ENCODE peak calls at places on chromosomes 4 and X, in four cellular contexts. One of them, this sample, is unnamed.

GRCh38 chrX:143429021-143429570 is 88.2 kb downstream of the SPANXN3 start:
- DNase-seq in HCT116: no peak
- DNase-seq in K562: no peak
- DNase-seq in GM12878: no peak
- DNase-seq in this sample: no peak

GRCh38 chrX:53483838-53484420 is 49.8 kb upstream of the HSD17B10 start:
- DNase-seq in HCT116: no peak
- DNase-seq in K562: no peak
- DNase-seq in GM12878: no peak
- DNase-seq in this sample: no peak

GRCh38 chr4:110196206-110196870 is 2.1 kb downstream of the ELOVL6 start:
- DNase-seq in HCT116: no peak
- DNase-seq in K562: peak; percentile 76
- DNase-seq in GM12878: no peak
- DNase-seq in this sample: peak; percentile 84

GRCh38 chrX:54223581-54223980 is 40.5 kb upstream of the FAM120C start:
- DNase-seq in HCT116: no peak
- DNase-seq in K562: no peak
- DNase-seq in GM12878: no peak
- DNase-seq in this sample: no peak

GRCh38 chr4:181566490-181566889 is 676.7 kb upstream of the TENM3 start:
- DNase-seq in HCT116: no peak
- DNase-seq in K562: no peak
- DNase-seq in GM12878: no peak
- DNase-seq in this sample: no peak

GRCh38 chr4:88022289-88022688 is 14.9 kb downstream of the PKD2 start:
- DNase-seq in HCT116: no peak
- DNase-seq in K562: no peak
- DNase-seq in GM12878: no peak
- DNase-seq in this sample: no peak

GRCh38 chr4:82864336-82865001 is 26.5 kb downstream of the SEC31A start:
- DNase-seq in HCT116: no peak
- DNase-seq in K562: no peak
- DNase-seq in GM12878: no peak
- DNase-seq in this sample: no peak

GRCh38 chr4:78040431-78040830 is 16.7 kb upstream of the FRAS1 start:
- DNase-seq in HCT116: no peak
- DNase-seq in K562: no peak
- DNase-seq in GM12878: no peak
- DNase-seq in this sample: no peak

GRCh38 chrX:47540754-47541538 is 20.1 kb upstream of the ARAF start:
- DNase-seq in HCT116: peak; percentile 78
- DNase-seq in K562: peak; percentile 67
- DNase-seq in GM12878: no peak
- DNase-seq in this sample: peak; percentile 49
- TF ChIP-seq EGR1 in HCT116: peak; percentile 52
- TF ChIP-seq EGR1 in K562: peak; percentile 71
- TF ChIP-seq EGR1 in GM12878: no peak
- TF ChIP-seq EGR1 in this sample: no peak

GRCh38 chrX:136251042-136251991 is at the start of gene MAP7D3:
- DNase-seq in HCT116: peak; percentile 16
- DNase-seq in K562: peak; percentile 83
- DNase-seq in GM12878: no peak
- DNase-seq in this sample: peak; percentile 27
- TF ChIP-seq EGR1 in HCT116: peak; percentile 31
- TF ChIP-seq EGR1 in K562: peak; percentile 59
- TF ChIP-seq EGR1 in GM12878: peak; percentile 19
- TF ChIP-seq EGR1 in this sample: no peak

GRCh38 chr4:145938618-145939177 is at the start of gene ZNF827:
- DNase-seq in HCT116: peak; percentile 64
- DNase-seq in K562: no peak
- DNase-seq in GM12878: peak; percentile 49
- DNase-seq in this sample: peak; percentile 65
- TF ChIP-seq EGR1 in HCT116: peak; percentile 74
- TF ChIP-seq EGR1 in K562: no peak
- TF ChIP-seq EGR1 in GM12878: peak; percentile 65
- TF ChIP-seq EGR1 in this sample: peak; percentile 47

GRCh38 chr4:140286503-140286902 is 86.9 kb upstream of the SCOC start:
- DNase-seq in HCT116: no peak
- DNase-seq in K562: no peak
- DNase-seq in GM12878: no peak
- DNase-seq in this sample: no peak
- TF ChIP-seq EGR1 in HCT116: no peak
- TF ChIP-seq EGR1 in K562: no peak
- TF ChIP-seq EGR1 in GM12878: no peak
- TF ChIP-seq EGR1 in this sample: no peak

GRCh38 chrX:108704839-108705238 is 31.5 kb downstream of the IRS4 start:
- DNase-seq in HCT116: no peak
- DNase-seq in K562: no peak
- DNase-seq in GM12878: no peak
- DNase-seq in this sample: no peak

GRCh38 chrX:108701633-108702032 is 34.7 kb downstream of the IRS4 start:
- DNase-seq in HCT116: no peak
- DNase-seq in K562: no peak
- DNase-seq in GM12878: no peak
- DNase-seq in this sample: no peak

GRCh38 chrX:108696690-108697089 is 39.7 kb downstream of the IRS4 start:
- DNase-seq in HCT116: no peak
- DNase-seq in K562: no peak
- DNase-seq in GM12878: no peak
- DNase-seq in this sample: no peak

GRCh38 chrX:108699368-108699767 is 37.0 kb downstream of the IRS4 start:
- DNase-seq in HCT116: peak; percentile 16
- DNase-seq in K562: peak; percentile 5
- DNase-seq in GM12878: peak; percentile 7
- DNase-seq in this sample: no peak
- TF ChIP-seq EGR1 in HCT116: no peak
- TF ChIP-seq EGR1 in K562: no peak
- TF ChIP-seq EGR1 in GM12878: no peak
- TF ChIP-seq EGR1 in this sample: no peak

DNA sequence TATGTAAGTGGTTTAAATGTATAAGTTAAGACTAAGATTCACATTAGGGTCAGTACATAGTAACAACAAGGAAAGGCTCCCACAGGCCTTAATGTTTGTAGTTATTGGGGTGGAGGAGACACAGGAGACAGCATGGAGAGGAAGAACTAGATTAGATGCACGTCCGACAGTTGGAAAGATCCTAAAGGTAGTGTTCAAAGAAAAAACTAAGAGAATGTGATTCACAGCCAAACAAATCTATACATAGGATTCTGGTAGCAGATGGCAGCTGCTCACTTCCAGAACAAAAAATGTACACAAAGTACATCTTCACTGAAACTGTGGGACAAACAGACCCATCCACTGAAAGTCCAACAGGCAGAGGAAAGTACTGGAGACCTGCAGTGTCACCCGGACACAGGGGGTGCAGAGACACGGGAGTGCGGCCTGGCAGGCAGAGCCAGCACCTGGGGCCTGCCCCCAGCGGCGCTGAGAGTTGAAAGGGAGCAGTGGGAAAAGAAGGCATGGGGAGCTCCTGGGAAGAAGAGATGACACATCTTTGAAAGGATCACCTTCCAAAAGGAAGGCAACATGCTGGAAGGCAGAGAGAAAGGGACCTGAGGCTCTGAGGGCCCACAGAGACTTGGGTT is 40.0 kb downstream of the NELFA start:
- DNase-seq in HCT116: no peak
- DNase-seq in K562: no peak
- DNase-seq in GM12878: no peak
- DNase-seq in this sample: no peak
- TF ChIP-seq EGR1 in HCT116: no peak
- TF ChIP-seq EGR1 in K562: no peak
- TF ChIP-seq EGR1 in GM12878: no peak
- TF ChIP-seq EGR1 in this sample: no peak

DNA sequence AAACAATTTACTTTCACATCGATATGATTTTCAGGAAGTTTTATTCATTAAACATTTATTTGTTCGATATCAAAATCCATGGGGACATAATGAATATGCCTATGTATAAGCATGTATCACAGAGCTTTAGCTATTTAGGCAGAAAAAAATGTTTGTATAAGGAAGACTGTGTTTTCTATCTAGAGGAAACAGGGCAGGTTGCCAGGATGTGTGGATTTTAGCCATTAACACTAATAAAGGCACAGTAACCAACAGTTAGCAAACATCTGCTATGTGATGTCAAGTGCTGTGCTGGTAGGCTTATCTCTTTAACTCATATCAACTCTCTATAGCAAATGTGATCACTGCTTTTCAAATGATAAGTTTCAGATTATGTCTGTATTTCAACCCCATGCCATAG is 708.9 kb upstream of the HS3ST1 start:
- DNase-seq in HCT116: no peak
- DNase-seq in K562: no peak
- DNase-seq in GM12878: no peak
- DNase-seq in this sample: no peak
- TF ChIP-seq EGR1 in HCT116: no peak
- TF ChIP-seq EGR1 in K562: no peak
- TF ChIP-seq EGR1 in GM12878: no peak
- TF ChIP-seq EGR1 in this sample: no peak

GRCh38 chrX:131951166-131951565 is 71.9 kb upstream of the STK26 start:
- DNase-seq in HCT116: no peak
- DNase-seq in K562: no peak
- DNase-seq in GM12878: no peak
- DNase-seq in this sample: no peak

GRCh38 chrX:131942045-131942444 is 81.1 kb upstream of the STK26 start:
- DNase-seq in HCT116: no peak
- DNase-seq in K562: no peak
- DNase-seq in GM12878: no peak
- DNase-seq in this sample: no peak

DNA sequence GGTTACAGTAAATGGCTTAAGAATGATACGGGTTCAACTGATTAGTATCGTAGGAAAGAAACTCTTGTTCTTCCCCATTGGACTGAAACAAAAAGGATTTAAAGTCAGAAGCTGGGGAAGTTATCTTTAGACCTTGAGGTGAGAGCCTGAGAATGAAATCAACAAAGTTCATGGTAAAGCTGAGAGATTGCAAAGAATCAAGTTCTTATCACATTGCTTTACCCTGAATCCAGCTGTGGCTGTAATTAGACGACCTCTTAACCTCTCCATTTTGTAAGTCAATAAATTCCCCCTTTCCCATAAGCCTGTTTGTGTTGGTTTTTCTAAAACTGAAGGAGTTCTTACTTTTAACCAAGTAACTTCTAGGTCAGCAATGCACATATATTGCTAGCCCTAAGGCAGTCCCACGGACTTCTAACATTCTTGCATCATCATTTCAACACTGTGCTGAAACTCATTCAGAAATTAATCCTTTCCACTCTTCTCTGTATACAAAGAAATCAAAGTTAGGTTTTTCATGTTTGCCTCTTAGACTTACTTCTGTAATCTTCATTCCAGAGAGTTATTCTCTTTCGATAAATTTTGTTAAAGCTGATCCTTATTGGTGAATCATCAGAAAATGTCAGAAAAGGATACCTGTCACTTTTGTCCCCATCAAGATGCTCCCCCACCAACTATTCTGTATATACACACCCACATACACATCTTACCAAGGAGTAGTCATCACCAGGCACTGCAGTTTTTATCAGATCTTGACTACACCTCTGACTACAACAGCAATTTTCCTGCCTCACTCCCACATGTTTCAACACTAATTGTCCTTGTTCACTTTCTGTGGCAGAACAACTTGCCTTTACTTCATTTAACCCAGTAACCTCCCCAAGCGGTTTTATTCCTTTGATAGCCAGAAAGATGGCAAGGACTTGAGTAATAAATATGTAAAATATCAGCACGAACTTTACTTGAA is 77.9 kb upstream of the STK26 start:
- DNase-seq in HCT116: no peak
- DNase-seq in K562: no peak
- DNase-seq in GM12878: no peak
- DNase-seq in this sample: no peak
- TF ChIP-seq EGR1 in HCT116: no peak
- TF ChIP-seq EGR1 in K562: peak; percentile 39
- TF ChIP-seq EGR1 in GM12878: no peak
- TF ChIP-seq EGR1 in this sample: no peak

DNA sequence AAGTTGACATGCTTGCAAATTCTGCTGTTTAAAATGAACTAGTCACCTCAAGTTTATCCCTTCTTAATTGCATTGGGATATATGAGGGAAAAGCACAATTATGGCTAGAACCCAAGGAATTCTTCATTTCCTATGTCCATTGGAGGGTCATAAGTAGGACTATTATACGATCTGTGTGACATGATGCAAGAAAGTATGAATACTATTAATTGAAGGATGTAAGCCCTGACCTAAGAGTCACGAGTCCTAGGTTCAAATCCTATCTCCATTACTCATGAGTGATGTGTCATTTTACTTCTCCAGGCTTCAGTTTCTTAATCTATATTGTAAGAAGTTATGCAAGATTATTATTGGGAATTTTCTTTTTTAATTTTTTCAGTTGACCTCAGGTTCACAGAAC is 542.9 kb upstream of the GRIA3 start:
- DNase-seq in HCT116: no peak
- DNase-seq in K562: no peak
- DNase-seq in GM12878: no peak
- DNase-seq in this sample: no peak
- TF ChIP-seq EGR1 in HCT116: no peak
- TF ChIP-seq EGR1 in K562: no peak
- TF ChIP-seq EGR1 in GM12878: no peak
- TF ChIP-seq EGR1 in this sample: no peak

DNA sequence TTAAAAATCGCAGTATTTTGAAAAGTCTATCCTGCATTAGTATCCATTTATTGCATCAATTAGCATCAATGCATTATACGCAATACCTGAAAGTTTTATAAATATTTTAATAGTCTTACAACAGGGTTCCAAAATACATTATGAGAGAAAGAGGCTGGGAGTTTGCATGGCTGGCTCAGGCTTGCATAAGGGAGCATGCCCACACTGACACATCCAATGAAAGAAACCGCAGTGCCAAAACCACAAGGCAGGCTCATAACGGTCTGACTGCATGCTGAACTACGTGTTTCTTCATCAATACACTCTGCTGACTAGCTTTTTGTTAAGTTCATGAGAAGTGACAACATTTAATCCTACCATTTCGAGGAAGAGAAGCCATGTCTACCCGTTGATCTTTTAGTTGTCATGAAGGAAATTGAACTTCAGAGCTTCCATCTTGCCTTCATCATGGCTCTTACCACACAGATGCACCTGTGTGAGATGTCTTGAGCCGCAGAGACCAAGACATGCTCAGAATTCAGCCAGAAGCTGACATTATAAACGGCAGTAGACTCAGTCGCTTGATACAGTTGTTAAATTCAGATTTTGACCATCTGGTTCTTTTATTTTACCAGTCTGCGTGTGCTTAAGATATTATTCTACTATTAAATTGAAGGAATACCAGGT is 168.8 kb upstream of the FRG1 start:
- DNase-seq in HCT116: no peak
- DNase-seq in K562: no peak
- DNase-seq in GM12878: no peak
- DNase-seq in this sample: no peak
- TF ChIP-seq EGR1 in HCT116: no peak
- TF ChIP-seq EGR1 in K562: no peak
- TF ChIP-seq EGR1 in GM12878: no peak
- TF ChIP-seq EGR1 in this sample: no peak